ENCODE peak calls at places on chromosomes 2 and 18, in four cellular contexts. Q is stomach, K is fibroblast of lung, W is heart left ventricle. Z is an unnamed sample.

GRCh38 chr2:177551989-177552413 is 159.4 kb downstream of the AGPS start:
- DNase-seq in K (peak; percentile 32), W (peak; percentile 63), Q (peak; percentile 89), Z (peak; percentile 53)

GRCh38 chr2:135030826-135031225 is 16.4 kb downstream of the MAP3K19 start:
- DNase-seq in K (peak; percentile 60), Q (no peak), W (no peak), Z (no peak)

GRCh38 chr18:49168970-49169619 is 218.3 kb upstream of the SMAD7 start:
- DNase-seq in W (no peak), Q (peak; percentile 47), K (no peak), Z (peak; percentile 22)

GRCh38 chr2:179129574-179130238 is 79.8 kb upstream of the CCDC141 start:
- DNase-seq in W (no peak), K (peak; percentile 3), Q (no peak), Z (no peak)

GRCh38 chr18:51110073-51110797 is 80.2 kb downstream of the SMAD4 start:
- DNase-seq in K (peak; percentile 11), W (peak; percentile 64), Q (peak; percentile 71), Z (peak; percentile 61)

GRCh38 chr2:26727641-26728561 is 35.4 kb downstream of the KCNK3 start:
- DNase-seq in Q (no peak), W (no peak), K (no peak), Z (no peak)

GRCh38 chr2:169010633-169011460 is 20.3 kb downstream of the ABCB11 start:
- DNase-seq in Q (no peak), K (peak; percentile 76), W (no peak), Z (no peak)

GRCh38 chr2:20560891-20561702 is 89.8 kb downstream of the HS1BP3 start:
- DNase-seq in K (no peak), W (no peak), Q (no peak), Z (no peak)

GRCh38 chr18:69491576-69491975 is 90.9 kb downstream of the DOK6 start:
- DNase-seq in W (no peak), K (no peak), Q (no peak), Z (no peak)

GRCh38 chr2:28359222-28360065 is 33.2 kb upstream of the FOSL2 start:
- DNase-seq in K (peak; percentile 81), Q (peak; percentile 84), W (no peak), Z (no peak)

GRCh38 chr2:205806126-205806905 is 124.0 kb downstream of the NRP2 start:
- DNase-seq in K (no peak), Q (peak; percentile 77), W (no peak), Z (no peak)

GRCh38 chr2:242047963-242048362 is 178.4 kb downstream of the RTP5 start:
- DNase-seq in W (no peak), K (no peak), Q (no peak), Z (no peak)

GRCh38 chr2:128626758-128627515 is 308.3 kb upstream of the HS6ST1 start:
- DNase-seq in W (no peak), K (peak; percentile 24), Q (no peak), Z (no peak)

GRCh38 chr2:119496682-119497081 is 27.6 kb downstream of the SCTR start:
- DNase-seq in W (no peak), K (no peak), Q (no peak), Z (no peak)

GRCh38 chr18:56358608-56359007 is 279.8 kb downstream of the TXNL1 start:
- DNase-seq in W (no peak), K (no peak), Q (no peak), Z (no peak)

GRCh38 chr18:56803076-56803475 is 151.9 kb downstream of the WDR7 start:
- DNase-seq in Q (no peak), K (no peak), W (no peak), Z (no peak)

GRCh38 chr2:241798631-241799521 is 10.1 kb upstream of the NEU4 start:
- DNase-seq in Q (no peak), W (no peak), K (no peak), Z (no peak)

GRCh38 chr2:74816540-74817331 is 17.2 kb upstream of the HK2 start:
- DNase-seq in K (no peak), W (no peak), Q (no peak), Z (peak; percentile 34)

GRCh38 chr18:32735781-32736180 is 37.0 kb downstream of the KLHL14 start:
- DNase-seq in W (no peak), Q (no peak), K (peak; percentile 88), Z (no peak)

GRCh38 chr2:28352726-28353125 is 39.9 kb upstream of the FOSL2 start:
- DNase-seq in Q (no peak), W (no peak), K (no peak), Z (no peak)

GRCh38 chr2:1653956-1654695 is 90.2 kb downstream of the PXDN start:
- DNase-seq in W (no peak), Q (no peak), K (peak; percentile 93), Z (no peak)

GRCh38 chr2:149648282-149649030 is 60.9 kb upstream of the MMADHC start:
- DNase-seq in K (peak; percentile 99), W (peak; percentile 43), Q (no peak), Z (no peak)

GRCh38 chr2:61889212-61889956 is 928 bp upstream of the CCT4 start:
- DNase-seq in W (no peak), K (no peak), Q (peak; percentile 50), Z (peak; percentile 16)

GRCh38 chr18:79588636-79589481 is 90.7 kb upstream of the CTDP1 start:
- DNase-seq in K (peak; percentile 98), Q (peak; percentile 60), W (peak; percentile 91), Z (peak; percentile 68)

GRCh38 chr2:178747767-178748166 is 59.5 kb downstream of the TTN start:
- DNase-seq in W (no peak), Q (no peak), K (peak; percentile 62), Z (no peak)

GRCh38 chr2:10977003-10977402 is 65.3 kb downstream of the KCNF1 start:
- DNase-seq in W (no peak), K (peak; percentile 20), Q (no peak), Z (no peak)

GRCh38 chr2:129892360-129892759 is 87.1 kb upstream of the RAB6C start:
- DNase-seq in K (no peak), W (no peak), Q (peak; percentile 23), Z (no peak)

GRCh38 chr2:193231634-193232033 is 1036.9 kb upstream of the TMEFF2 start:
- DNase-seq in W (no peak), Q (no peak), K (no peak), Z (no peak)

GRCh38 chr2:189164732-189165131 is 14.8 kb downstream of the COL5A2 start:
- DNase-seq in Q (no peak), K (peak; percentile 54), W (peak; percentile 35), Z (peak; percentile 13)

GRCh38 chr2:176163655-176164021 is 6.5 kb downstream of the HOXD3 start:
- DNase-seq in W (no peak), K (no peak), Q (no peak), Z (no peak)

GRCh38 chr2:8270699-8271098 is 411.2 kb upstream of the ID2 start:
- DNase-seq in W (no peak), Q (no peak), K (no peak), Z (no peak)

GRCh38 chr2:67790622-67791021 is 272.2 kb downstream of the C1D start:
- DNase-seq in K (peak; percentile 96), Q (no peak), W (no peak), Z (no peak)

GRCh38 chr2:145123606-145124005 is 603.7 kb upstream of the ZEB2 start:
- DNase-seq in Q (peak; percentile 26), W (peak; percentile 81), K (no peak), Z (no peak)

GRCh38 chr18:62281684-62282083 is 43.4 kb upstream of the TNFRSF11A start:
- DNase-seq in K (peak; percentile 88), Q (no peak), W (no peak), Z (no peak)
- H3K4me3 ChIP-seq in K (no peak overlapping the region), Q (no peak overlapping the region), W (no peak overlapping the region), Z (no peak overlapping the region)

DNA sequence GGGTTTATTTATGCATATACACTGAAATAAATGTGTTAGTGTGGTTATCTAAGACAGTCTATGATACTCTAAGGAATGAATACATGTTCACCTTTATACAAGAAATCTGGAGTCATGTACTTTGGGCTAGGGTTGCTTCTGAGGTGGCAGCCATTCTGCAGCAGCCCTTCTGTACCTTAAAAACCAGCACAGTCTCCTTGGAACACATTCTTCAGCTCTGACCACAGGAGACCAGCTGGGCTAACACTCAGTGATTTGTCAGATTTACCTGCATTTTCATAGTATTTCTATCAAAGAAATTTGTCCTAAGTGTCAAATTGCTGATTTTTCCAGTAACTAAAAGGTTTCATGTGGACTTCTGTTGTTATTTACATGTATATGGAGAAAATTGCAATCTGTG is 167.7 kb downstream of the CAMKMT start:
- DNase-seq in W (no peak), Q (no peak), K (peak; percentile 15), Z (no peak)
- H3K27ac ChIP-seq in W (no peak overlapping the region), Q (no peak overlapping the region), K (no peak overlapping the region), Z (no peak overlapping the region)

DNA sequence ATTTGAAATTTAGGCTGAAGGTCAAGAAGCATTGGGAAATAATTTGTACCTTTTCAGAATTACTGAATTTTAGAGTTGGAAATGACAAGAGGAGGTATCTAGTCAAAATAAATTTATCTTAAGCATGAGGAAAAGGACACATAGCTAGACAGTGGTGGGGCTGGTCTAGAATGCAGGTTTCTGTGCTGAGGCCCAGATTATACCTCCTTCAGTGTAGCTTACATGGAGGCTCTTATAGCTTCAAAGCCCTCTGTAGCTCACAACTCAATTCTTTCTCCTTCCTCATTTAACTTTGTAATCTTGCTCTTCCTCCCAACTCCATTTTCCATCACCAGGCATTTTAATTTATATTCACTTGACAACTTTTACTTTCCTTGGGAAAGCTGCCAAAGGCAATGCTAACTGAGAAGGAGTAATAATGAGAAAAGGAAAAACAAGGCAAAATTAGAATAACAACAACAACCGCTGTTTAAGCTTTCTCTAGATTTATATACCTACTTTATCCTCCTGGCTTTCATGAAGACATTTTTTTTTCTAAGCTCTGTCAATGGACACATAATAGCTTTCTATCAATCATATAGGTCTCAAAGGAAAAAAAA is 58.6 kb downstream of the CLHC1 start:
- DNase-seq in Q (no peak), K (no peak), W (no peak), Z (no peak)
- H3K4me3 ChIP-seq in Q (no peak overlapping the region), K (no peak overlapping the region), W (no peak overlapping the region), Z (no peak overlapping the region)

DNA sequence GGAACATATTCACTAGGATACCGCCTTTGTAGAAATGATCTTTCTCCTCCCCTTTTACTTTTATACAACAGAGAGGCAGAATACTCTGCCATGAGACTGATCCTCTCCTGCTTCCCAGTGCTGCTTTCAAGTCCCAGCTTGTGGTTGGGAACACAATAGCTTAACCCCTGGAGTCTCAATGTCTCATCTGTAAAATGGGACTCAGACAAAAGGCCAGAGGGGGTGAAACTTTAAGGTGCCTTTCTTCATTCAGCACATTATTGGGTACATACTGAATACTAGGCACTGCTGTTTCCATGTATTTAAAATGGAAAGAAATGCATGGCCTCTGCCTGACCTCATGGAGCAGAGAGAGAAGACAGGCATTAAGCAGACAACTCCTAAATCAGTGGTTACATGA is 53.8 kb downstream of the MAP4K4 start:
- DNase-seq in Q (no peak), K (no peak), W (no peak), Z (no peak)
- H3K27ac ChIP-seq in Q (no peak overlapping the region), K (no peak overlapping the region), W (no peak overlapping the region), Z (no peak overlapping the region)

GRCh38 chr2:39128919-39129391 is 8.1 kb upstream of the SOS1 start:
- DNase-seq in Q (no peak), K (no peak), W (no peak), Z (peak; percentile 5)
- H3K4me3 ChIP-seq in Q (no peak overlapping the region), K (no peak overlapping the region), W (no peak overlapping the region), Z (no peak overlapping the region)